ENCODE peak calls at places on chromosomes 3 and 15, in eight cellular contexts. L is fibroblast of lung, D is GM23338, Z is HCT116, I is ascending aorta, N is GM23248, R is breast epithelium, C is brain microvascular endothelial cell. M is an unnamed sample.

GRCh38 chr3:179146911-179147570 is 1.1 kb upstream of the PIK3CA start:
- DNase-seq in N (peak), Z (peak), D (peak), L (peak), R (no peak), C (peak), I (no peak), M (peak)

GRCh38 chr3:108527109-108527508 is 16.7 kb upstream of the MYH15 start:
- DNase-seq in C (no peak), R (no peak), I (no peak), L (no peak), D (no peak), Z (no peak), N (no peak), M (peak)

GRCh38 chr3:176513604-176514003 is 683.7 kb downstream of the TBL1XR1 start:
- DNase-seq in N (no peak), D (peak), C (no peak), L (peak), I (no peak), Z (no peak), R (no peak), M (peak)

GRCh38 chr3:186281172-186281571 is 80.9 kb downstream of the DGKG start:
- DNase-seq in L (peak), C (peak), R (no peak), Z (no peak), I (no peak), N (peak), D (no peak), M (no peak)

GRCh38 chr3:82707035-82707434 is 945.6 kb upstream of the GBE1 start:
- DNase-seq in N (no peak), C (no peak), I (no peak), L (no peak), Z (no peak), R (no peak), D (peak), M (peak)

GRCh38 chr15:90762109-90762508 is 45.0 kb downstream of the BLM start:
- DNase-seq in I (peak), R (no peak), L (peak), C (peak), D (peak), N (peak), Z (no peak), M (peak)

GRCh38 chr3:179454887-179455286 is 3.6 kb upstream of the GNB4 start:
- DNase-seq in L (no peak), I (no peak), N (peak), Z (no peak), R (no peak), D (no peak), C (peak), M (no peak)

GRCh38 chr3:186529204-186529999 is 14.8 kb downstream of the CRYGS start:
- DNase-seq in N (no peak), R (no peak), C (no peak), Z (no peak), L (no peak), I (no peak), D (peak), M (peak)

GRCh38 chr15:90708516-90708915 is 8.6 kb upstream of the BLM start:
- DNase-seq in L (no peak), R (no peak), D (no peak), C (no peak), Z (no peak), N (no peak), I (no peak), M (peak)

GRCh38 chr15:78059110-78059839 is 18.2 kb downstream of the TBC1D2B start:
- DNase-seq in D (no peak), R (no peak), Z (no peak), L (peak), N (peak), I (no peak), C (no peak), M (no peak)

GRCh38 chr3:174330303-174330702 is 528.8 kb upstream of the NAALADL2 start:
- DNase-seq in R (no peak), L (peak), C (peak), Z (no peak), N (peak), D (no peak), I (no peak), M (peak)

GRCh38 chr3:141076821-141077571 is 25.8 kb downstream of the SPSB4 start:
- DNase-seq in Z (no peak), R (no peak), L (peak), N (peak), I (no peak), C (peak), D (peak), M (peak)

GRCh38 chr15:42141246-42141645 is 15.2 kb downstream of the PLA2G4F start:
- DNase-seq in L (no peak), I (no peak), N (no peak), Z (no peak), C (no peak), D (no peak), R (no peak), M (no peak)

GRCh38 chr3:53941174-53941573 is 49.5 kb upstream of the SELENOK start:
- DNase-seq in R (no peak), L (peak), D (no peak), C (peak), N (peak), Z (no peak), I (no peak), M (no peak)

GRCh38 chr15:89197503-89197971 is 23.8 kb downstream of the RLBP1 start:
- DNase-seq in R (no peak), Z (peak), N (no peak), D (peak), L (no peak), C (no peak), I (no peak), M (peak)

GRCh38 chr3:196947136-196947859 is 5.0 kb upstream of the NCBP2 start:
- DNase-seq in Z (no peak), D (peak), C (no peak), L (no peak), I (no peak), R (no peak), N (peak), M (peak)

GRCh38 chr15:79903626-79904025 is 6.8 kb upstream of the MTHFS start:
- DNase-seq in C (no peak), D (no peak), R (no peak), Z (no peak), I (no peak), L (no peak), N (no peak), M (no peak)

GRCh38 chr3:43733459-43734384 is 43.0 kb downstream of the ABHD5 start:
- DNase-seq in L (peak), I (peak), Z (no peak), D (peak), C (peak), N (peak), R (no peak), M (peak)

GRCh38 chr3:101796076-101796475 is 17.1 kb downstream of the NXPE3 start:
- DNase-seq in N (no peak), L (no peak), Z (no peak), D (no peak), C (no peak), R (no peak), I (no peak), M (peak)

GRCh38 chr3:37383323-37383722 is 208.9 kb upstream of the LRRFIP2 start:
- DNase-seq in L (no peak), I (no peak), N (no peak), C (no peak), R (no peak), Z (no peak), D (no peak), M (no peak)

DNA sequence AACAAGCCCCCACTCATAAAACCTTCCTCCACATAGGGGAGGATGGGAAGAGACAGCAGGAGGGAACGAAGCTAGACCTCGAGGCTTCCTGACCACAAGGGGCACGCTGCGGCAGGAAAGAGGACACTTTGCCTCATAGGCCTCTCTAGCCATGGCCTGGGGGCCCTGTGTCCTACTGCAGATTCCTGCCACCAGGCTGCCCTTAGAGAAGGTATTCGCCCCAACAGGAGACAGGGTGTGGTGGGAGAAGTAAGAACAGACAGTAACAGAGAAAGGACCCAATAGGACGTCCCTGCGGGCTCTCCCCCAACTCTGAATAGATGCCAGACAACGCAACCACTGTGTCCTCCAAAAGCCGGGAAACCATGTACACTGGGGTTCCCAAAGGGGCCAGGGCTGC is 36.8 kb downstream of the ADCY5 start:
- DNase-seq in R (no peak), L (no peak), C (no peak), N (no peak), I (no peak), D (peak), Z (no peak), M (peak)
- H3K27ac ChIP-seq in R (peak), L (no peak), C (no peak), N (no peak), I (peak), D (no peak), Z (no peak), M (no peak)

GRCh38 chr3:111769110-111769509 is 90.0 kb upstream of the PHLDB2 start:
- DNase-seq in L (no peak), Z (no peak), C (no peak), N (no peak), R (no peak), I (no peak), D (no peak), M (no peak)
- H3K27ac ChIP-seq in L (no peak), Z (peak), C (peak), N (peak), R (peak), I (peak), D (no peak), M (no peak)

DNA sequence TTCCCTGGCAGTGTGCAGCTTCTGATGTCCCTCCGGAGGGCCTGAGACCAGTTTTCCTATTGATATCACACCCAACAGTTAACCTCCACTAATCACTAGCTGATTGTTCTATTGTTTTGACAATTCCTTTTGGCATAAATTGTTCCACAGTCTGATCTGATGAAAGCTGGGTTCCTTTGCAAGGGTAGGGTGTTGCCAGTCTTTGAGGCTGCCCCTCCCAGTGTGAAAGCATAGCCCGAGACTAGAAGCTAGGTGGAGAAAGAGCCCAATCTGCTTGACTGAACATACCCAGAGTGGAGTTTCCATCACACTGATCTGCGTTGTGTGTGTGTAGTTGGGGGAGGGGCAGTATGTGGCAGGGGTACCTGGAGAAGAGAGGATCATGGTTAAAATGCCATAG is 10.3 kb upstream of the PRICKLE2 start:
- DNase-seq in R (no peak), D (no peak), Z (no peak), I (no peak), N (no peak), C (no peak), L (no peak), M (no peak)
- H3K27ac ChIP-seq in R (no peak), D (no peak), Z (no peak), I (no peak), N (no peak), C (no peak), L (no peak), M (no peak)

DNA sequence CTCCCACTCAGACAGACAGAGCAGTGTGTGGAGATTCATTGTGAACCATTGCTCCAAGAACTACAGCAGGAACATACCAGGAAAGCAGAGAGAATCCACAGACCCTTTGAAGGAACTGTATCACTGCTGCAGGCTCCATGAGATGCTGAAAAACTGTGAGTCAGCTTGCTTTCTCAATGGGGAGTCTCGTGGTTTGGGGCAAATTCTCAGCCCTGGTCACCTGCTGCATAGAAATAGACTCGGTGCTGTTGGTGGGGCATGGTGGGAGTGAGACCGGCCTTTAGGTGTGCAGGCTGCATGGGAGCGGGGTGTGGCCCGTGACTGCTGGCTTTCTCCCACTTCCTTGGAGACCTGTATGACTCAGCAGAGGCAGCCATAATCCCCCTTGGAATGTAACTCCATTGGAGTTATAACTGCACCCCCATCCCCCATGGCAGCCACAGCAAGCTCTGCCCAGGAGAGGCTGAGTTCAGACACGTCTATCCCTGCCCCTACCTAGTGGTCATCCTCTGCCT is 35.6 kb downstream of the ALCAM start:
- DNase-seq in R (no peak), C (peak), I (no peak), L (no peak), Z (peak), D (no peak), N (peak), M (peak)
- H3K27ac ChIP-seq in R (no peak), C (peak), I (no peak), L (no peak), Z (peak), D (no peak), N (peak), M (no peak)

DNA sequence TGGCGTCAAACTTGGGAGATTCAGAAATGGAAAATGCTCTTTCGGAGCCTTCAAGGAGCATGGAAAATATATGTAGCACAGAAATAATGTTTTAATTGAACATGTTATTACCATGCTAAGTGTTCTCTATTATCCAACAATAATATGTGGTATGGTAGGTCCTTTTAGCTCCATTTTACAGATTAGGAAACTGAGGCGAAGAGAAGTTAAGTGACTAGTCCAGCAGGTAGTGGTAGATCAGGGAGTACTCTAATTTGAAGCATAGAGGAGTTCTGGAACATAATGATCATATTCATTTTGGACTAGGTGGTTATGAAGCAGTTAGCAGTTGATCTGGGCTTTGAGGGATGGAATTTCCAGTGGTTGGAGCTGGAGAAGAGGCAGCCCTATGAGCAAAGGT is 1.1 kb downstream of the CMC1 start:
- DNase-seq in I (no peak), C (no peak), L (no peak), N (no peak), D (no peak), R (no peak), Z (no peak), M (no peak)
- H3K27ac ChIP-seq in I (no peak), C (no peak), L (no peak), N (no peak), D (no peak), R (no peak), Z (no peak), M (no peak)

DNA sequence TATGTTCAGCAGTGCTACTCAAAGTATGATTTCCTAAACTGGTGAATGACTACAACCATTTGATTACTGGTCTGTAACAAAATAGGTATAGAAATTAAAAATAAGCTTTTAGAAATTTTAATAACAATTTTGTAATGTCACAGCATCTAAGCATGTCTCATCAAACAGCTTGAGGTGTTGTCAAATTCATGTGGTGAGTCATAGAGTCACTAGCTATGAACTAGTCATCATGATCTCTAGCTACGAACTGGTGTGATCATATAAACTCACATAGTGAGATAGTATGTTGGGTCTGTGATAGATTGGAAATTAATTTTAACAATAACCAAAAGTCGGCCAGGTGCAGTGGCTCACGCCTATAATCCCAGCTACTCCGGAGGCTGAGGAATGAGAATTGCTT is 213.9 kb upstream of the RBMS3 start:
- DNase-seq in I (no peak), C (no peak), D (no peak), L (no peak), Z (no peak), R (no peak), N (peak), M (no peak)
- H3K27ac ChIP-seq in I (peak), C (no peak), D (no peak), L (no peak), Z (no peak), R (no peak), N (peak), M (no peak)

GRCh38 chr3:107240183-107241091 is 136.8 kb upstream of the CCDC54 start:
- DNase-seq in I (no peak), C (peak), R (peak), L (peak), D (peak), Z (peak), N (peak), M (peak)
- H3K27ac ChIP-seq in I (peak), C (peak), R (peak), L (peak), D (no peak), Z (no peak), N (peak), M (no peak)

GRCh38 chr15:67137951-67138935 is 72.8 kb downstream of the SMAD3 start:
- DNase-seq in N (peak), L (peak), R (no peak), Z (no peak), I (no peak), D (no peak), C (no peak), M (no peak)
- H3K27ac ChIP-seq in N (peak), L (peak), R (peak), Z (no peak), I (peak), D (peak), C (peak), M (no peak)

M was measured in mesendoderm.